ENCODE peak calls at places on chromosomes 1 and 21, in ten cellular contexts. D is OCI-LY7, S is PC-3, I is fibroblast of lung, E is HL-60, N is endodermal cell, M is heart left ventricle, R is right atrium auricular region, Z is cardiac muscle cell, C is RWPE1. H is an unnamed sample.

GRCh38 chr21:26835027-26835713 is 10.0 kb downstream of the ADAMTS1 start:
- DNase-seq in D (no peak), S (peak), I (peak), E (no peak), N (no peak), M (no peak), R (no peak), Z (peak), C (peak), H (no peak)

GRCh38 chr1:213683529-213683928 is 304.2 kb upstream of the PROX1 start:
- DNase-seq in D (no peak), S (no peak), I (no peak), E (no peak), N (no peak), M (no peak), R (no peak), Z (no peak), C (no peak), H (no peak)

GRCh38 chr1:223009421-223009820 is 133.6 kb downstream of the TLR5 start:
- DNase-seq in D (no peak), S (no peak), I (no peak), E (no peak), N (no peak), M (no peak), R (no peak), Z (no peak), C (no peak), H (no peak)

GRCh38 chr21:15272171-15272570 is 207.4 kb upstream of the NRIP1 start:
- DNase-seq in D (no peak), S (peak), I (peak), E (no peak), N (no peak), M (no peak), R (no peak), Z (no peak), C (no peak), H (no peak)

GRCh38 chr21:34603002-34603709 is 11.8 kb downstream of the RCAN1 start:
- DNase-seq in D (peak), S (peak), I (peak), E (peak), N (peak), M (peak), R (peak), Z (peak), C (peak), H (peak)

GRCh38 chr1:89878256-89878655 is 57.4 kb downstream of the LRRC8D start:
- DNase-seq in D (no peak), S (no peak), I (no peak), E (no peak), N (no peak), M (no peak), R (no peak), Z (no peak), C (no peak), H (no peak)

GRCh38 chr1:77290576-77290975 is 8.8 kb downstream of the AK5 start:
- DNase-seq in D (no peak), S (no peak), I (no peak), E (no peak), N (no peak), M (no peak), R (no peak), Z (no peak), C (no peak), H (no peak)

GRCh38 chr1:190320952-190321351 is 156.7 kb downstream of the BRINP3 start:
- DNase-seq in D (no peak), S (peak), I (peak), E (no peak), N (peak), M (no peak), R (no peak), Z (peak), C (peak), H (no peak)

GRCh38 chr1:21329209-21329844 is 39.1 kb upstream of the ECE1 start:
- DNase-seq in D (peak), S (peak), I (no peak), E (no peak), N (peak), M (no peak), R (no peak), Z (no peak), C (peak), H (no peak)

GRCh38 chr1:229035054-229035747 is 235.7 kb upstream of the RAB4A start:
- DNase-seq in D (peak), S (no peak), I (no peak), E (no peak), N (no peak), M (no peak), R (no peak), Z (no peak), C (no peak), H (no peak)

GRCh38 chr1:95731466-95731865 is 497.5 kb downstream of the RWDD3 start:
- DNase-seq in D (no peak), S (no peak), I (no peak), E (no peak), N (no peak), M (no peak), R (no peak), Z (no peak), C (no peak), H (no peak)

GRCh38 chr21:41817228-41817627 is 50.4 kb upstream of the RIPK4 start:
- DNase-seq in D (peak), S (peak), I (peak), E (peak), N (peak), M (peak), R (no peak), Z (peak), C (peak), H (peak)

GRCh38 chr1:20492751-20493150 is 6.7 kb upstream of the CAMK2N1 start:
- DNase-seq in D (no peak), S (no peak), I (no peak), E (no peak), N (no peak), M (no peak), R (no peak), Z (no peak), C (no peak), H (no peak)

GRCh38 chr1:31797216-31797615 is 18.6 kb downstream of the SPOCD1 start:
- DNase-seq in D (no peak), S (no peak), I (no peak), E (no peak), N (no peak), M (no peak), R (no peak), Z (no peak), C (no peak), H (no peak)

GRCh38 chr1:174965006-174965971 is 34.5 kb upstream of the CACYBP start:
- DNase-seq in D (peak), S (no peak), I (no peak), E (peak), N (peak), M (no peak), R (no peak), Z (peak), C (no peak), H (no peak)

DNA sequence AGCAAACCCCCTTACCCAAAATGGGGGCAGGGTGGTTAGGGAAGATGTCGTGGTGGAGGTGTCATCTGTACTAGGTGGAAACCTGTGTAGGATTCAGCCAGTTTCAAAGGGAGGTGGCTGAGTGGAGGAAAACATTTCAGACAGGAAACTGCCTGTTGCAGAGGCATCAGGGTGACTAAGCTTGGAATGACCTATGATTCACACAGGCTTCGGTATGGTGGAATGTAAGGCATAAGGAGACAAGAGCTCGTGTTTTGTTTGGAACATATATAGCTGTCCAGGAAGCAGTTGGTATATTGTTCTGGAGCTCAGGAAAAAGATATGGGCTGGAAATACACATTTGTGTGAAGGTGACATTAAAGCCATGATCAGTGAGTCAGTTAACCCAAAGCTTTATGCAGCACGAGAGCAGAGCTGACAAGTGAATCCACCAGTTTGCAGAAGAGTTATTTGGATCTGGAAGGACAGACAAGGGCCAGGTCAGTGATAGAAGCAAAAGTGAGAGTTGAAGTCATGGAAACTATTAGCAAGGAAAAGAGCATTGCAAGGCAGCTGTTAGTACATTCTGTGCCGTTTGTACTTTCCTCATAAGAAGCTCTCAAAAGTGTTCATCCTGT is 12.2 kb downstream of the UTP25 start:
- DNase-seq in D (no peak), S (peak), I (peak), E (no peak), N (no peak), M (no peak), R (no peak), Z (peak), C (peak), H (no peak)
- H3K27ac ChIP-seq in D (no peak), S (peak), I (peak), E (no peak), N (no peak), M (no peak), R (no peak), Z (no peak), C (peak), H (peak)

GRCh38 chr1:43316738-43317520 is 16.1 kb downstream of the TIE1 start:
- DNase-seq in D (no peak), S (no peak), I (no peak), E (no peak), N (peak), M (no peak), R (no peak), Z (no peak), C (no peak), H (no peak)
- TF ChIP-seq CTCF in D (no peak), S (peak), I (peak), E (no peak), N (peak), M (no peak), R (no peak), Z (peak), C (no peak), H (no peak)

DNA sequence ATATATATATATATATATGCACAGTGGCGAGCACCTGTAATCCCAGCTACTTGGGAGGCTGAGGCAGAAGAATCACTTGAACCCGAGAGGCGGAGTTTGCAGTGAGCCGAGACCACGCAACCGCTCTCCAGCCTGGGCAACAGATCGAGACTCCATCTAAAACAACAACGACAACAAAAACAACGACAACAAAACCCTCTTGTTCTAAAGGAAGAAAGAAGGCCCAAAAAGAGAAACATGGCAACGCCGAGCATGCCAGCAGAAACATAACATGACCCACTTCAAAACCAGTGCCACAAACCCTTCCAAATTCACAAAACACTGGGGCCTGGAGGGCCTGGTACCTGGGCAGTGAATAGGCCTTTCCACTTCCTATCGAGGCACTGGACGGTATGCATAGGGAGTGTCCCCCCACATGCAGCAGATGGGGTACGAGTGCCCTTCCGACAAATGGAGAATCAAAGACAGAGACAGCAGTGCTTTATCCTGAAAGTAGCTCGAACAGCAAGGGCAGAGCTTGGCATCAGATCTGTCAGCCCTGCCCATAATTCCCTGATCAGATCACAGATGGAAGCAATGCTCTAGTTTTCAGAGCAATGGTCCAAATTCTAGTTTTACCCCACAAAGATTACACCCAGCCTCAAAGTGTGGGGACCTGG is 52.0 kb downstream of the TOMM20 start:
- DNase-seq in D (no peak), S (no peak), I (no peak), E (no peak), N (no peak), M (no peak), R (no peak), Z (no peak), C (no peak), H (no peak)
- H3K27ac ChIP-seq in D (no peak), S (peak), I (peak), E (peak), N (no peak), M (peak), R (peak), Z (no peak), C (peak), H (peak)

DNA sequence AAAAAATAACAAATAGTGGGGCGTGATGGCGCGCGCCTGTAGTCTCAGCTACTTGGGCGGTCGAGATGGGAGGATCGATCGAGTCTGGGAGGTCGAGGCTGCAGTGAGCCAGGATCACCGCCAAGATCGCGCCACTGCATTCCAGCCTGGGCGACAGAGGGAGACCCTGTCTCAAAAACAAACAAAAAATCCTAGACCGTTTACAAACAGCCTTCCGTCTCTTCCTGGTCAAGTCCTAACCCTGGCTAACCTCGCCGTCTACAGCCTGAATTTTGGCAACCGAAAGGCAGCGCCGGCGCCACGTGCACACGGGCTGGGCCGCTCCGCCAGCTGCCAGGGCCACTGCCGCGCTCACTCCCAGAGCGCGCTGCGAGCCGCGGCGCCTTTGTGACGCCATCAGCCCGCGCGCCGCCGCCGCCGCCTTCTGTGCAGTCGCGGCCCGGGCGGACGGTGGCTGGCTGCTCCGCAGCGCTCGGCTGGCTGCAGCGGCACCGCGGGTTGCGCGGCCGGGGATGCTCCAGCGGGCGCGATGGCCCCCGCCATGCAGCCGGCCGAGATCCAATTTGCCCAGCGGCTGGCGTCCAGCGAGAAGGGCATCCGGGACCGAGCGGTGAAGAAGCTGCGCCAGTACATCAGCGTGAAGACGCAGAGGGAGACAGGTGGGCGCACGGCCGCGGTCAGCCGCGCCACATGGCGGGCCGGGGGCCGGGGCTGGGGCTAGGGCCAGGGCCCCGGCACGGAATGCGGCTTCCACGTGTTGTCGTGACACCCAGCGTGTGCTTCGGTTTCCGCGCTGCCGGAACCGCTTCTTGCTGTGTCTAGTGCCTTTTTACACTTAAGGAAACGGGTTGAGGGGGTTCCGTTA is at the start of the genes HSF2BP and RRP1B:
- DNase-seq in D (peak), S (peak), I (peak), E (peak), N (peak), M (peak), R (peak), Z (peak), C (peak), H (peak)
- TF ChIP-seq CTCF in D (no peak), S (no peak), I (no peak), E (no peak), N (peak), M (no peak), R (peak), Z (no peak), C (no peak), H (no peak)

GRCh38 chr1:45584351-45585109 is 689 bp downstream of the NASP start:
- DNase-seq in D (peak), S (peak), I (peak), E (peak), N (peak), M (peak), R (peak), Z (peak), C (peak), H (peak)

GRCh38 chr1:45583666-45584350 is at the start of gene NASP:
- DNase-seq in D (peak), S (peak), I (peak), E (peak), N (peak), M (peak), R (peak), Z (peak), C (peak), H (peak)

GRCh38 chr1:45585110-45585426 is 1.2 kb downstream of the NASP start:
- DNase-seq in D (no peak), S (no peak), I (no peak), E (no peak), N (no peak), M (no peak), R (no peak), Z (no peak), C (no peak), H (no peak)

GRCh38 chr1:45586769-45587168 is 2.9 kb downstream of the NASP start:
- DNase-seq in D (no peak), S (no peak), I (no peak), E (no peak), N (no peak), M (no peak), R (no peak), Z (no peak), C (no peak), H (no peak)

GRCh38 chr1:45585496-45586075 is 1.7 kb downstream of the NASP start:
- DNase-seq in D (no peak), S (no peak), I (no peak), E (no peak), N (no peak), M (no peak), R (no peak), Z (no peak), C (no peak), H (no peak)
- H3K27ac ChIP-seq in D (no peak), S (no peak), I (peak), E (peak), N (peak), M (no peak), R (peak), Z (peak), C (peak), H (peak)

GRCh38 chr1:168960114-168960513 is 146.4 kb upstream of the ATP1B1 start:
- DNase-seq in D (no peak), S (no peak), I (no peak), E (no peak), N (no peak), M (no peak), R (no peak), Z (no peak), C (no peak), H (no peak)

GRCh38 chr1:168963596-168963995 is 142.9 kb upstream of the ATP1B1 start:
- DNase-seq in D (no peak), S (no peak), I (no peak), E (no peak), N (no peak), M (no peak), R (no peak), Z (no peak), C (no peak), H (no peak)

GRCh38 chr1:168960595-168960994 is 145.9 kb upstream of the ATP1B1 start:
- DNase-seq in D (no peak), S (peak), I (no peak), E (no peak), N (no peak), M (no peak), R (no peak), Z (peak), C (no peak), H (no peak)

GRCh38 chr1:168966217-168966616 is 140.3 kb upstream of the ATP1B1 start:
- DNase-seq in D (no peak), S (no peak), I (no peak), E (no peak), N (no peak), M (no peak), R (no peak), Z (no peak), C (no peak), H (no peak)

GRCh38 chr1:168964478-168964877 is 142.0 kb upstream of the ATP1B1 start:
- DNase-seq in D (no peak), S (no peak), I (no peak), E (no peak), N (no peak), M (no peak), R (no peak), Z (no peak), C (no peak), H (no peak)
- TF ChIP-seq CTCF in D (no peak), S (no peak), I (no peak), E (no peak), N (no peak), M (no peak), R (no peak), Z (no peak), C (no peak), H (no peak)